ENCODE peak calls at places on chromosomes 13 and 19, in nine cellular contexts. G, T, F, R, U, H, A, X and Q are unnamed samples. For H3K27me3 and H3K4me1, the result is how much of the 10 kb centered on the place peaks cover.

GRCh38 chr13:21458457-21458815 is 667 bp downstream of the ZDHHC20 start:
- DNase-seq in G (peak), T (peak), F (peak), R (no peak), U (peak), H (no peak), A (peak), X (peak), Q (peak)

GRCh38 chr13:39578821-39579291 is 24.1 kb downstream of the LHFPL6 start:
- DNase-seq in G (no peak), T (no peak), F (no peak), R (no peak), U (no peak), H (no peak), A (no peak), X (no peak), Q (no peak)

GRCh38 chr13:79560954-79561353 is 80.0 kb downstream of the NDFIP2 start:
- DNase-seq in G (no peak), T (no peak), F (no peak), R (no peak), U (no peak), H (no peak), A (no peak), X (no peak), Q (no peak)

GRCh38 chr13:61414686-61415664 is 674 bp downstream of the PCDH20 start:
- DNase-seq in G (peak), T (no peak), F (no peak), R (no peak), U (peak), H (no peak), A (peak), X (no peak), Q (no peak)

GRCh38 chr13:107866007-107866665 is 349.2 kb downstream of the LIG4 start:
- DNase-seq in G (no peak), T (no peak), F (no peak), R (peak), U (no peak), H (no peak), A (peak), X (no peak), Q (no peak)

GRCh38 chr19:7811989-7812388 is 18.0 kb upstream of the EVI5L start:
- DNase-seq in G (no peak), T (no peak), F (no peak), R (peak), U (no peak), H (no peak), A (no peak), X (no peak), Q (no peak)

GRCh38 chr13:102197193-102197592 is 204.7 kb downstream of the FGF14 start:
- DNase-seq in G (no peak), T (no peak), F (no peak), R (peak), U (no peak), H (no peak), A (peak), X (no peak), Q (no peak)

GRCh38 chr19:7145494-7145893 is 76.0 kb downstream of the ZNF557 start:
- DNase-seq in G (no peak), T (no peak), F (no peak), R (no peak), U (no peak), H (no peak), A (no peak), X (no peak), Q (no peak)

GRCh38 chr19:56314584-56315075 is at the start of gene ZSCAN5A:
- DNase-seq in G (peak), T (peak), F (peak), R (peak), U (peak), H (peak), A (peak), X (peak), Q (peak)

GRCh38 chr13:75316427-75316826 is 165.5 kb downstream of the TBC1D4 start:
- DNase-seq in G (no peak), T (no peak), F (no peak), R (peak), U (no peak), H (no peak), A (no peak), X (no peak), Q (no peak)

GRCh38 chr13:82713681-82714405 is 1168.4 kb downstream of the SLITRK1 start:
- DNase-seq in G (no peak), T (no peak), F (no peak), R (peak), U (no peak), H (no peak), A (no peak), X (no peak), Q (no peak)

GRCh38 chr13:40016953-40017660 is 361.6 kb downstream of the COG6 start:
- DNase-seq in G (no peak), T (no peak), F (no peak), R (no peak), U (no peak), H (no peak), A (no peak), X (no peak), Q (no peak)

GRCh38 chr13:39930544-39931444 is 275.3 kb downstream of the COG6 start:
- DNase-seq in G (no peak), T (no peak), F (no peak), R (no peak), U (no peak), H (no peak), A (no peak), X (no peak), Q (no peak)

GRCh38 chr19:798415-799075 is 1.3 kb downstream of the PTBP1 start:
- DNase-seq in G (no peak), T (no peak), F (peak), R (no peak), U (peak), H (no peak), A (peak), X (no peak), Q (no peak)

GRCh38 chr13:67023088-67023893 is 206.8 kb downstream of the PCDH9 start:
- DNase-seq in G (no peak), T (peak), F (no peak), R (peak), U (no peak), H (no peak), A (peak), X (no peak), Q (no peak)

GRCh38 chr13:49545661-49546060 is 39.7 kb downstream of the RCBTB1 start:
- DNase-seq in G (no peak), T (no peak), F (no peak), R (no peak), U (no peak), H (no peak), A (no peak), X (no peak), Q (no peak)

GRCh38 chr19:1161716-1162115 is 12.4 kb downstream of the SBNO2 start:
- DNase-seq in G (peak), T (no peak), F (no peak), R (peak), U (no peak), H (no peak), A (no peak), X (no peak), Q (no peak)

GRCh38 chr13:26688286-26688685 is 72.3 kb downstream of the GPR12 start:
- DNase-seq in G (no peak), T (no peak), F (no peak), R (no peak), U (no peak), H (no peak), A (no peak), X (no peak), Q (no peak)

GRCh38 chr13:80778302-80778701 is 437.4 kb upstream of the SPRY2 start:
- DNase-seq in G (no peak), T (no peak), F (no peak), R (no peak), U (no peak), H (no peak), A (no peak), X (no peak), Q (no peak)

GRCh38 chr19:2949939-2950285 is 5.1 kb upstream of the ZNF77 start:
- DNase-seq in G (no peak), T (no peak), F (no peak), R (peak), U (no peak), H (peak), A (no peak), X (no peak), Q (no peak)

GRCh38 chr13:72221276-72221962 is 354.4 kb upstream of the DACH1 start:
- DNase-seq in G (no peak), T (no peak), F (no peak), R (no peak), U (peak), H (no peak), A (peak), X (no peak), Q (no peak)

GRCh38 chr19:3338541-3339181 is 27.7 kb upstream of the NFIC start:
- DNase-seq in G (no peak), T (peak), F (no peak), R (no peak), U (peak), H (no peak), A (no peak), X (peak), Q (peak)

GRCh38 chr19:43782689-43783231 is 2.0 kb upstream of the KCNN4 start:
- DNase-seq in G (no peak), T (peak), F (no peak), R (no peak), U (peak), H (no peak), A (no peak), X (no peak), Q (no peak)

GRCh38 chr13:47251771-47252170 is 354.9 kb upstream of the HTR2A start:
- DNase-seq in G (no peak), T (no peak), F (no peak), R (no peak), U (no peak), H (no peak), A (no peak), X (no peak), Q (no peak)

GRCh38 chr13:36685912-36686311 is 12.1 kb downstream of the SERTM1 start:
- DNase-seq in G (no peak), T (no peak), F (no peak), R (peak), U (no peak), H (no peak), A (no peak), X (no peak), Q (no peak)

GRCh38 chr13:40781717-40782116 is 7.7 kb upstream of the SLC25A15 start:
- DNase-seq in G (no peak), T (no peak), F (no peak), R (no peak), U (no peak), H (peak), A (no peak), X (no peak), Q (no peak)

GRCh38 chr13:97953376-97953970 is at the start of gene IPO5:
- DNase-seq in G (no peak), T (no peak), F (no peak), R (peak), U (no peak), H (no peak), A (no peak), X (no peak), Q (no peak)

GRCh38 chr19:58001895-58002369 is 688 bp downstream of the ZNF606 start:
- DNase-seq in G (no peak), T (no peak), F (no peak), R (peak), U (peak), H (no peak), A (no peak), X (no peak), Q (no peak)

GRCh38 chr19:50662442-50663279 is 13.4 kb downstream of the C19orf81 start:
- DNase-seq in G (no peak), T (no peak), F (no peak), R (no peak), U (no peak), H (no peak), A (no peak), X (no peak), Q (no peak)

GRCh38 chr19:50663280-50663790 is 14.1 kb downstream of the C19orf81 start:
- DNase-seq in G (no peak), T (no peak), F (no peak), R (no peak), U (no peak), H (no peak), A (no peak), X (no peak), Q (no peak)

GRCh38 chr19:50666346-50667176 is 17.3 kb downstream of the C19orf81 start:
- DNase-seq in G (no peak), T (no peak), F (no peak), R (no peak), U (no peak), H (no peak), A (no peak), X (no peak), Q (no peak)

GRCh38 chr19:50661675-50662441 is 12.6 kb downstream of the C19orf81 start:
- DNase-seq in G (no peak), T (no peak), F (no peak), R (no peak), U (no peak), H (no peak), A (no peak), X (no peak), Q (no peak)

GRCh38 chr19:50664204-50664603 is 15.0 kb downstream of the C19orf81 start:
- DNase-seq in G (no peak), T (no peak), F (no peak), R (no peak), U (no peak), H (no peak), A (no peak), X (no peak), Q (no peak)
- H3K27me3 ChIP-seq in G (half or more), T (half or more), F (under half), R (under half), U (under half), H (under half), A (under half), X (under half), Q (under half)

GRCh38 chr13:19961484-19961883 is 3.0 kb downstream of the ZMYM2 start:
- DNase-seq in G (no peak), T (no peak), F (no peak), R (no peak), U (no peak), H (no peak), A (no peak), X (no peak), Q (no peak)
- H3K4me1 ChIP-seq in G (under half), T (under half), F (under half), R (under half), U (under half), H (under half), A (under half), X (half or more), Q (under half)

DNA sequence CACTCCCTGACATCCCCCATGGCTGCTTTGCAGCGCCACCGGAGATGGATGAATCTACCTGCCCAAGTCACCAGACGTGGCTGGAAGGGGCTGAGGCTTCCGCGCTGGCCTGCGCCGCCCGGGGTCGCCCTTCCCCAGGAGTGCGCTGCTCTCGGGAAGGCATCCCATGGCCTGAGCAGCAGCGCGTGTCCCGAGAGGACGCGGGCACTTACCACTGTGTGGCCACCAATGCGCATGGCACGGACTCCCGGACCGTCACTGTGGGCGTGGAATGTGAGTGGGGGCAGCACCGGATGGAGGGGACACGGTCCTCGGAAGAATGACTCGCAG is 4.6 kb downstream of the ICAM5 start:
- DNase-seq in G (no peak), T (no peak), F (no peak), R (no peak), U (no peak), H (no peak), A (peak), X (no peak), Q (no peak)
- H3K27me3 ChIP-seq in G (under half), T (half or more), F (under half), R (under half), U (half or more), H (half or more), A (half or more), X (half or more), Q (half or more)

GRCh38 chr13:99199541-99200432 is 867 bp upstream of the UBAC2 start:
- DNase-seq in G (no peak), T (no peak), F (no peak), R (no peak), U (peak), H (peak), A (no peak), X (no peak), Q (no peak)

GRCh38 chr13:99198630-99199029 is 2.0 kb upstream of the UBAC2 start:
- DNase-seq in G (no peak), T (no peak), F (no peak), R (no peak), U (peak), H (no peak), A (no peak), X (no peak), Q (no peak)

GRCh38 chr13:99197257-99197651 is 3.4 kb upstream of the UBAC2 start:
- DNase-seq in G (no peak), T (no peak), F (no peak), R (no peak), U (peak), H (peak), A (no peak), X (no peak), Q (no peak)

GRCh38 chr13:99203601-99204579 is 3.2 kb downstream of the UBAC2 start:
- DNase-seq in G (no peak), T (no peak), F (no peak), R (no peak), U (peak), H (no peak), A (no peak), X (no peak), Q (no peak)

GRCh38 chr13:99200433-99201167 is at the start of gene UBAC2:
- DNase-seq in G (peak), T (peak), F (peak), R (peak), U (peak), H (peak), A (peak), X (peak), Q (peak)
- H3K4me1 ChIP-seq in G (under half), T (under half), F (half or more), R (under half), U (under half), H (under half), A (under half), X (half or more), Q (under half)

DNA sequence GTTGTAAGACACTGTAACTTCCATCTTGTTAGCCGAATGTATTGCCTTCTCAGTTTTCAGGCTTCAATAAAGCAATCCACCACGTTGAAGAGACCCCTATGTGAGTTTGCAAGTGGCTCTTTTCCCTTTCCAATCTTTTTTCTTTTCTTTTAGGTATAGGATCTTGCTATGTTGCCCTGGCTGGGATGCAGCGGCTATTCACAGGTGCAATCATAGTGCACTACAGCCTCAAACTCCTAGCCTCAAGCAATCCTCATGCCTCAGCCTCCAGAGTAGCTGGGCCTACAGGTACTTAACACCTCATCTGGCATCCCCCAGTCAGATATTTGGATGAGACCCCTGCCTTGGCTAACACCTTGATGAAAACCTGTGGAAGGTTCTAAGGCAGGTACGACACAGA is 33.5 kb upstream of the FEM1A start:
- DNase-seq in G (no peak), T (no peak), F (no peak), R (no peak), U (no peak), H (no peak), A (no peak), X (no peak), Q (no peak)
- H3K27me3 ChIP-seq in G (under half), T (under half), F (under half), R (under half), U (under half), H (under half), A (under half), X (under half), Q (under half)

GRCh38 chr13:33252103-33252502 is 33.5 kb downstream of the STARD13 start:
- DNase-seq in G (no peak), T (no peak), F (no peak), R (no peak), U (no peak), H (no peak), A (no peak), X (no peak), Q (no peak)
- H3K4me1 ChIP-seq in G (under half), T (under half), F (under half), R (under half), U (under half), H (under half), A (under half), X (under half), Q (under half)

GRCh38 chr19:10293637-10294367 is 4.0 kb downstream of the ICAM5 start:
- DNase-seq in G (no peak), T (no peak), F (no peak), R (no peak), U (no peak), H (no peak), A (peak), X (no peak), Q (no peak)

GRCh38 chr19:10292789-10293636 is 3.3 kb downstream of the ICAM5 start:
- DNase-seq in G (no peak), T (no peak), F (no peak), R (no peak), U (no peak), H (no peak), A (peak), X (no peak), Q (no peak)

GRCh38 chr19:10292206-10292788 is 2.5 kb downstream of the ICAM5 start:
- DNase-seq in G (no peak), T (peak), F (peak), R (peak), U (peak), H (no peak), A (peak), X (peak), Q (peak)

GRCh38 chr19:10295847-10296591 is 6.3 kb downstream of the ICAM5 start:
- DNase-seq in G (no peak), T (no peak), F (no peak), R (no peak), U (no peak), H (no peak), A (peak), X (no peak), Q (no peak)

GRCh38 chr19:10295305-10295846 is 5.6 kb downstream of the ICAM5 start:
- DNase-seq in G (no peak), T (no peak), F (peak), R (no peak), U (peak), H (no peak), A (peak), X (peak), Q (peak)
- H3K27me3 ChIP-seq in G (under half), T (half or more), F (under half), R (under half), U (half or more), H (under half), A (half or more), X (under half), Q (half or more)

GRCh38 chr19:39232708-39233107 is 12.1 kb downstream of the IFNL3 start:
- DNase-seq in G (no peak), T (no peak), F (no peak), R (no peak), U (no peak), H (no peak), A (no peak), X (no peak), Q (no peak)

GRCh38 chr19:39238944-39239343 is 5.9 kb downstream of the IFNL3 start:
- DNase-seq in G (no peak), T (no peak), F (no peak), R (no peak), U (no peak), H (no peak), A (no peak), X (no peak), Q (no peak)

GRCh38 chr19:39237200-39238184 is 7.3 kb downstream of the IFNL3 start:
- DNase-seq in G (no peak), T (peak), F (peak), R (no peak), U (peak), H (no peak), A (no peak), X (peak), Q (no peak)

GRCh38 chr19:39238209-39238608 is 6.6 kb downstream of the IFNL3 start:
- DNase-seq in G (no peak), T (no peak), F (no peak), R (no peak), U (no peak), H (no peak), A (no peak), X (no peak), Q (no peak)

GRCh38 chr19:39236527-39236926 is 8.3 kb downstream of the IFNL3 start:
- DNase-seq in G (no peak), T (no peak), F (no peak), R (no peak), U (no peak), H (no peak), A (no peak), X (no peak), Q (no peak)
- H3K4me1 ChIP-seq in G (under half), T (under half), F (under half), R (under half), U (under half), H (under half), A (under half), X (under half), Q (under half)